ENCODE peak calls at places on chromosomes 3 and 15, in five cellular contexts. J is tibial nerve, D is AG10803, Q is coronary artery, U is choroid plexus epithelial cell. G is an unnamed sample.

GRCh38 chr15:78684645-78685044 is 43.6 kb upstream of the CHRNB4 start:
- DNase-seq in J (no peak), D (no peak), Q (peak; percentile 14), U (no peak), G (peak; percentile 23)

GRCh38 chr3:144942093-144942492 is 970.5 kb downstream of the DIPK2A start:
- DNase-seq in J (no peak), D (no peak), Q (no peak), U (peak; percentile 43), G (no peak)

GRCh38 chr3:63864008-63864871 is 573 bp downstream of the ATXN7 start:
- DNase-seq in J (no peak), D (no peak), Q (no peak), U (no peak), G (peak; percentile 39)

GRCh38 chr15:66483131-66483566 is 14.4 kb downstream of the SNAPC5 start:
- DNase-seq in J (no peak), D (peak; percentile 88), Q (no peak), U (peak; percentile 48), G (peak; percentile 76)

GRCh38 chr15:32677238-32677750 is 35.8 kb downstream of the SCG5 start:
- DNase-seq in J (no peak), D (no peak), Q (no peak), U (peak; percentile 35), G (peak; percentile 49)

GRCh38 chr3:13633176-13633575 is 84.3 kb downstream of the FBLN2 start:
- DNase-seq in J (no peak), D (no peak), Q (no peak), U (no peak), G (no peak)

GRCh38 chr3:10396083-10396482 is 75.2 kb upstream of the SEC13 start:
- DNase-seq in J (no peak), D (no peak), Q (no peak), U (no peak), G (no peak)

GRCh38 chr3:102400766-102401165 is 34.0 kb upstream of the ZPLD1 start:
- DNase-seq in J (no peak), D (peak; percentile 9), Q (no peak), U (peak; percentile 75), G (peak; percentile 57)

GRCh38 chr15:45268135-45268534 is 16.1 kb downstream of the SLC28A2 start:
- DNase-seq in J (no peak), D (no peak), Q (no peak), U (no peak), G (peak; percentile 13)
- TF ChIP-seq CTCF in J (no peak), D (no peak), Q (no peak), U (no peak), G (no peak)

DNA sequence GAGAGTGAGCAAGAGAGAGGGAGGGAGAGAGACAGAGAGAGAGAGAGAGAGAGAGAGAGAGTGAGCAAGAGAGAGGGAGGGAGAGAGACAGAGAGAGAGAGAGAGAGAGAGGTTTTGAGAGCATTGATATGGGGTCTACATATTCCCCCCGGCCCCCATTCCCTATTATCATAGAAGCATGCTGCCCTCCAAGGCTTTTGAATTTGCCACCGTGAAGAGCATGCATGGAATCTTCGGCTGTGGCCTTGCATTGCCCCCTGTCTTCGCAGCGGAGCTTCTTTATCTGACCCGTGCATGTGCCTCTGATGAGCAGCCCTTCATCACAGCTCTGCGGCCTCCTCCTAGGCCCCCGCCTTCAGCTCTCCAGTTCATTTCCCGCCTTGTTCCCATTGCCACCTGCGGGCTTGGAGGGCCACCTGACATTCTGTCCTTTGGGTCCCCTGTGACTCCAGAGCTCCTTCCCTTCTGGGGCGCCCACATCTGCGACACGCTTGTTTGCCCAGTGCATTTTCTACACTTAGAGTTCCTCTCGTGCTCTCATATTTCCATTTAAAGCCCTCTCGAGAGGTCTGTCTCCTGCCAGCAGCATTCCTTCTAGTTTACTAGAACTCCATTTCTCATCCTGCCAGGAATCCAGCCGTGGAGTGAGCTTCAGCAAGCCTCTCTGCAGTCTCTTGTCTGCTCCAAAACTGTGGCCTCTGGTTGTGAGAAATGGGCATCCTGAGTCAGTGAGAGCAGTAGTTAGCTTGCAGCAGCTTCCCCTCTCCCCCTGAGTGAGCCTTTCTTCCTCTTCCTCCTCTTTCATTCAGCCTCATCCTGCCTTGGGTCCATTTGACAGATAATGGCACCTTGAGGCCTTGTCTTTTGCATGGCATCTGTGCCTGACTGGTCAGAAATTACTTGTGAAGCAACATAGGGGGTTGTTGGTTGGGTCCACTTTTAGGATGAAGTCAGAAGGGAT is 25.3 kb downstream of the LPP start:
- DNase-seq in J (peak; percentile 28), D (peak; percentile 90), Q (no peak), U (peak; percentile 51), G (no peak)
- TF ChIP-seq CTCF in J (no peak), D (peak; percentile 16), Q (no peak), U (peak; percentile 29), G (no peak)

GRCh38 chr15:59172289-59172901 is 34.2 kb upstream of the LDHAL6B start:
- DNase-seq in J (no peak), D (no peak), Q (no peak), U (no peak), G (no peak)
- TF ChIP-seq CTCF in J (no peak), D (no peak), Q (no peak), U (peak; percentile 30), G (no peak)

GRCh38 chr15:36284911-36285310 is 294.5 kb upstream of the CDIN1 start:
- DNase-seq in J (no peak), D (peak; percentile 53), Q (no peak), U (no peak), G (no peak)

GRCh38 chr15:36278219-36278618 is 301.2 kb upstream of the CDIN1 start:
- DNase-seq in J (no peak), D (no peak), Q (no peak), U (peak; percentile 54), G (no peak)

DNA sequence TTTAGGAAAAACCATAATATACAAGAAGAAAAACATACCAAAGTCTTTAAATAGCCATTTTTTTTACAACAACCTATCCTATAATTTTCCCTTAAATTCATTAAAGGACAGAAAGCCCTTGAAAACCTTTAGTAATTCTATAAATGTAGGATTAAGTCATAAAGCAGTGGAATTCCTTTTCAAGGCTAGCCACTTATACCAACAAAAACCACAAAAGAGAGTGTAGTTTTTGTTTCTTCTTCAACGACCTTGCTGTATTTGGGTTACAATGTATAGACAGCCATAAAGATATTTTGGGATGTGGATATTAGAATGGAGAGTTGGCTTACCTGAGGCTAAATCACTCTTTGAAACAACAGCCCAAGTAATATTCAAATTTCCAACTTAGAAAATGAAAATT is 296.6 kb upstream of the CDIN1 start:
- DNase-seq in J (no peak), D (no peak), Q (no peak), U (no peak), G (no peak)
- TF ChIP-seq CTCF in J (no peak), D (no peak), Q (no peak), U (no peak), G (no peak)

DNA sequence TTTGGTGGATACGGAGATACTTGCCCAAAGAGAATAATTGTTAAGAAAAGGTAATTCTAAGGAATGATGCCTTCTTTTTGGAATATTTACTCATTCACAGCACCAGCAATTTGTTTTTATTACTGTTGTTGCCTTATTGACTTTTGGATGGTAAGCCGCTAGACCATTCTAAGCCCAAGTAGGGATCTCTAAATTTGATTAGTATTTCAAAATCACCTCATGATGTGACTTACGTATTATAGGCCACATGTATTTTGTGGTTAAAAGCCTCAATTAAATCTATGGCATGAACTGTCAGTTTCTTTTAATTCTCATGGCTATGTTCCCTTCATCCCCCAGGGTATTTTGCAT is 94.1 kb downstream of the PLCL2 start:
- DNase-seq in J (no peak), D (no peak), Q (no peak), U (no peak), G (no peak)
- TF ChIP-seq CTCF in J (no peak), D (no peak), Q (no peak), U (no peak), G (no peak)

GRCh38 chr3:47414161-47414564 is 33.3 kb downstream of the PTPN23 start:
- DNase-seq in J (no peak), D (no peak), Q (no peak), U (no peak), G (no peak)

GRCh38 chr3:47412453-47412756 is 31.6 kb downstream of the PTPN23 start:
- DNase-seq in J (no peak), D (no peak), Q (no peak), U (no peak), G (no peak)

GRCh38 chr3:47414666-47415587 is 34.1 kb downstream of the PTPN23 start:
- DNase-seq in J (no peak), D (no peak), Q (no peak), U (no peak), G (no peak)

GRCh38 chr3:47412842-47413520 is 32.2 kb downstream of the PTPN23 start:
- DNase-seq in J (no peak), D (no peak), Q (no peak), U (no peak), G (no peak)

GRCh38 chr3:47413751-47414150 is 32.9 kb downstream of the PTPN23 start:
- DNase-seq in J (no peak), D (no peak), Q (no peak), U (no peak), G (no peak)
- TF ChIP-seq CTCF in J (no peak), D (no peak), Q (no peak), U (no peak), G (no peak)

GRCh38 chr3:4107430-4107829 is 195.7 kb upstream of the SETMAR start:
- DNase-seq in J (no peak), D (no peak), Q (no peak), U (no peak), G (no peak)
- TF ChIP-seq CTCF in J (no peak), D (no peak), Q (no peak), U (no peak), G (no peak)

GRCh38 chr3:126747768-126748167 is 43.7 kb downstream of the CHCHD6 start:
- DNase-seq in J (no peak), D (no peak), Q (peak; percentile 24), U (no peak), G (no peak)

GRCh38 chr3:126743781-126744180 is 39.7 kb downstream of the CHCHD6 start:
- DNase-seq in J (no peak), D (no peak), Q (no peak), U (no peak), G (no peak)

GRCh38 chr3:126748701-126749546 is 44.9 kb downstream of the CHCHD6 start:
- DNase-seq in J (no peak), D (no peak), Q (peak; percentile 47), U (no peak), G (no peak)

GRCh38 chr3:126745760-126746394 is 41.8 kb downstream of the CHCHD6 start:
- DNase-seq in J (no peak), D (no peak), Q (peak; percentile 70), U (no peak), G (peak; percentile 38)

DNA sequence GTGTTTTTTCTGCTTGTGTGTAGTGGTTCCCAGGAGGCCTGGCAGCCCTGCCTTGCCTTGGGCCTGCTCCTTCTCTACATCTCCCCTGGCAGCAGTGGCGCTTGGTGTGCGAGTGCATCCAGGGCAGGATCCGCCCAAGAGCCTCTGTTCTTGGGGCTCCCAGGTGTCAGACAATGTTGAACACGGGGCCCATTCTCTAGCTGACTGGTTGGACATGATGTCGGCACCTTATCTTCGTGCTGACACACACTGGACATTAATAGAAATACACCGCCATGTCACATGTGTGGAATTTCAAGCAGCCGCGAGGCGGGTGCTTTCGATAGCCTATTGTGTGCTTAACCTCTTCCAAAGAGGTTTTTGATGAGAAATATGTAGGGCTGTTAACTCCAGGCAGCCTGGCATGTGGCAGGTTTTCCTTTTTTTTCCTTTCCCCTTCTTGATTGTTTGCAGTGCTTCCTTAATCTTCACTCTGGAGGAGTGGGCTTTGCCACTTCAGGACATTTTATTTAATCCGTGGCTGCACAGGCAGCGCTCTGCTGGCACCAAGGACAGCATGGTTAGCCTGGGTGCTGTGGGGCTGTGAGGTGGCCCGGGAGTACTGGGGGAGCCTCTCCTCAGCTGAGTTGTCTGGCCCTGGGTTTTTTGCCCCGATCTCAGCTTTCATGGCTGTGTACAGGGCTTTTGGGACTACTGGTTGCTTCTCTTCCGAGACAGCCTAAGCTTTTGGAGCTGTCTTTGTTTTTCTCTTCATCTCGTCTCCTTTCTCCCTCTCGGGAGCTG is 42.5 kb downstream of the CHCHD6 start:
- DNase-seq in J (no peak), D (peak; percentile 25), Q (peak; percentile 71), U (peak; percentile 76), G (peak; percentile 45)
- TF ChIP-seq CTCF in J (peak; percentile 11), D (no peak), Q (no peak), U (peak; percentile 46), G (peak; percentile 44)

GRCh38 chr3:108603689-108604088 is 14.2 kb downstream of the DZIP3 start:
- DNase-seq in J (no peak), D (no peak), Q (no peak), U (no peak), G (no peak)
- TF ChIP-seq CTCF in J (no peak), D (no peak), Q (no peak), U (no peak), G (no peak)

G was measured in MCF 10A.